ENCODE peak calls at places on chromosomes 6 and 20, in six cellular contexts. N, F, U, J, I and Z are unnamed samples.

GRCh38 chr6:3697609-3698008 is 53.9 kb downstream of the PXDC1 start:
- DNase-seq in N (no peak), F (peak; percentile 95), U (no peak), J (no peak), I (peak; percentile 78), Z (no peak)

GRCh38 chr6:5854900-5855299 is 151.8 kb downstream of the NRN1 start:
- DNase-seq in N (no peak), F (no peak), U (no peak), J (no peak), I (no peak), Z (no peak)

GRCh38 chr6:154257074-154257473 is 99.5 kb downstream of the IPCEF1 start:
- DNase-seq in N (no peak), F (peak; percentile 10), U (no peak), J (no peak), I (peak; percentile 24), Z (no peak)

GRCh38 chr6:84847349-84848160 is 83.2 kb upstream of the TBX18 start:
- DNase-seq in N (no peak), F (peak; percentile 79), U (no peak), J (no peak), I (no peak), Z (no peak)

GRCh38 chr6:132683543-132683942 is 24.6 kb upstream of the TAAR1 start:
- DNase-seq in N (no peak), F (peak; percentile 73), U (no peak), J (no peak), I (peak; percentile 85), Z (no peak)

GRCh38 chr6:40325791-40326190 is 261.4 kb downstream of the LRFN2 start:
- DNase-seq in N (no peak), F (no peak), U (no peak), J (no peak), I (no peak), Z (no peak)

GRCh38 chr20:2485662-2486061 is 15.1 kb upstream of the SNRPB start:
- DNase-seq in N (no peak), F (no peak), U (no peak), J (no peak), I (peak; percentile 90), Z (no peak)

GRCh38 chr6:14758421-14759043 is 487.3 kb upstream of the JARID2 start:
- DNase-seq in N (no peak), F (peak; percentile 51), U (no peak), J (no peak), I (no peak), Z (peak; percentile 77)

GRCh38 chr20:46680684-46681031 is 8.6 kb downstream of the TP53RK start:
- DNase-seq in N (no peak), F (no peak), U (no peak), J (no peak), I (no peak), Z (no peak)

GRCh38 chr6:107576852-107577251 is 86.9 kb downstream of the SOBP start:
- DNase-seq in N (no peak), F (peak; percentile 92), U (no peak), J (no peak), I (peak; percentile 7), Z (no peak)

GRCh38 chr6:170128811-170129681 is 161.8 kb downstream of the DLL1 start:
- DNase-seq in N (no peak), F (no peak), U (no peak), J (no peak), I (no peak), Z (peak; percentile 28)

GRCh38 chr20:3461191-3461874 is 9.5 kb upstream of the ATRN start:
- DNase-seq in N (no peak), F (peak; percentile 35), U (no peak), J (no peak), I (peak; percentile 76), Z (no peak)

GRCh38 chr20:15842872-15843271 is 730.4 kb downstream of the KIF16B start:
- DNase-seq in N (no peak), F (no peak), U (no peak), J (no peak), I (no peak), Z (no peak)

GRCh38 chr20:46673394-46674252 is 15.6 kb downstream of the TP53RK start:
- DNase-seq in N (no peak), F (no peak), U (no peak), J (no peak), I (no peak), Z (no peak)

GRCh38 chr6:53984581-53984980 is 126.7 kb upstream of the MLIP start:
- DNase-seq in N (no peak), F (no peak), U (no peak), J (no peak), I (peak; percentile 49), Z (no peak)

GRCh38 chr6:5202941-5203340 is 57.8 kb downstream of the LYRM4 start:
- DNase-seq in N (no peak), F (no peak), U (no peak), J (no peak), I (no peak), Z (no peak)

GRCh38 chr20:60694763-60695162 is 557.3 kb upstream of the CDH4 start:
- DNase-seq in N (no peak), F (peak; percentile 66), U (no peak), J (no peak), I (no peak), Z (no peak)

GRCh38 chr20:44969320-44969879 is 3.1 kb downstream of the STK4 start:
- DNase-seq in N (no peak), F (peak; percentile 11), U (peak; percentile 53), J (no peak), I (no peak), Z (no peak)

GRCh38 chr6:73455865-73456629 is 4.0 kb upstream of the CGAS start:
- DNase-seq in N (no peak), F (peak; percentile 25), U (peak; percentile 52), J (no peak), I (no peak), Z (no peak)

GRCh38 chr20:21182832-21183563 is 57.1 kb downstream of the KIZ start:
- DNase-seq in N (no peak), F (peak; percentile 93), U (no peak), J (peak; percentile 29), I (peak; percentile 88), Z (no peak)

GRCh38 chr6:142746524-142746923 is 198.5 kb downstream of the HIVEP2 start:
- DNase-seq in N (peak; percentile 32), F (peak; percentile 42), U (peak; percentile 1), J (no peak), I (peak; percentile 24), Z (peak; percentile 18)

GRCh38 chr6:136037885-136038460 is 186.5 kb downstream of the PDE7B start:
- DNase-seq in N (no peak), F (peak; percentile 86), U (no peak), J (peak; percentile 43), I (peak; percentile 29), Z (peak; percentile 39)

GRCh38 chr6:107658920-107659879 is 164.9 kb downstream of the SCML4 start:
- DNase-seq in N (no peak), F (no peak), U (no peak), J (no peak), I (no peak), Z (no peak)

GRCh38 chr20:11267131-11267761 is 593.4 kb upstream of the JAG1 start:
- DNase-seq in N (no peak), F (peak; percentile 95), U (peak; percentile 26), J (peak; percentile 40), I (peak; percentile 95), Z (peak; percentile 79)

GRCh38 chr6:90530882-90531281 is 56.0 kb downstream of the MAP3K7 start:
- DNase-seq in N (no peak), F (no peak), U (peak; percentile 57), J (no peak), I (no peak), Z (no peak)

GRCh38 chr6:94562846-94563245 is 1014.5 kb upstream of the MANEA start:
- DNase-seq in N (no peak), F (no peak), U (no peak), J (no peak), I (no peak), Z (no peak)

GRCh38 chr20:57593134-57593886 is 26.9 kb downstream of the ZBP1 start:
- DNase-seq in N (no peak), F (no peak), U (no peak), J (no peak), I (no peak), Z (no peak)

GRCh38 chr20:46323557-46323956 is 15.3 kb upstream of the CDH22 start:
- DNase-seq in N (no peak), F (no peak), U (no peak), J (no peak), I (no peak), Z (no peak)

GRCh38 chr20:63235399-63235983 is at the start of gene BIRC7:
- DNase-seq in N (no peak), F (peak; percentile 26), U (no peak), J (no peak), I (no peak), Z (no peak)

GRCh38 chr6:159312204-159312603 is 143.0 kb downstream of the FNDC1 start:
- DNase-seq in N (no peak), F (no peak), U (no peak), J (no peak), I (no peak), Z (no peak)

GRCh38 chr6:130906736-130907381 is 79.7 kb downstream of the SMLR1 start:
- DNase-seq in N (no peak), F (peak; percentile 79), U (no peak), J (no peak), I (peak; percentile 32), Z (no peak)

GRCh38 chr6:53233309-53233708 is 84.7 kb upstream of the GCM1 start:
- DNase-seq in N (no peak), F (no peak), U (no peak), J (no peak), I (no peak), Z (no peak)

GRCh38 chr6:113859349-113860164 is 2.4 kb downstream of the MARCKS start:
- DNase-seq in N (no peak), F (peak; percentile 41), U (no peak), J (peak; percentile 52), I (peak; percentile 65), Z (peak; percentile 38)

GRCh38 chr6:4800662-4801061 is 24.5 kb downstream of the CDYL start:
- DNase-seq in N (no peak), F (no peak), U (no peak), J (no peak), I (no peak), Z (no peak)

GRCh38 chr6:26304213-26305096 is 60.5 kb upstream of the BTN3A2 start:
- DNase-seq in N (peak; percentile 10), F (peak; percentile 81), U (peak; percentile 90), J (peak; percentile 49), I (no peak), Z (peak; percentile 39)

GRCh38 chr6:111950661-111951426 is 77.6 kb upstream of the FYN start:
- DNase-seq in N (no peak), F (peak; percentile 59), U (no peak), J (no peak), I (peak; percentile 74), Z (no peak)

GRCh38 chr6:19028201-19028600 is 641.1 kb downstream of the RNF144B start:
- DNase-seq in N (no peak), F (no peak), U (no peak), J (no peak), I (no peak), Z (peak; percentile 42)